ENCODE peak calls at places on chromosomes 11 and 22, in six cellular contexts. W is A549, T is fibroblast of pulmonary artery, K is spleen, U is uterus, Q is RWPE1. E is an unnamed sample.

GRCh38 chr22:29700949-29701927 is 18.6 kb upstream of the CABP7 start:
- DNase-seq in W (peak; percentile 44), T (peak; percentile 25), K (no peak), U (no peak), Q (peak; percentile 25), E (peak; percentile 66)

GRCh38 chr22:50247748-50248147 is 2.9 kb upstream of the TUBGCP6 start:
- DNase-seq in W (peak; percentile 54), T (peak; percentile 75), K (no peak), U (no peak), Q (peak; percentile 59), E (no peak)

GRCh38 chr11:86099727-86100320 is 30.9 kb upstream of the PICALM start:
- DNase-seq in W (peak; percentile 12), T (peak; percentile 13), K (no peak), U (no peak), Q (peak; percentile 46), E (no peak)

GRCh38 chr11:86046111-86046510 is 22.8 kb downstream of the PICALM start:
- DNase-seq in W (no peak), T (no peak), K (no peak), U (no peak), Q (no peak), E (no peak)

GRCh38 chr11:7251836-7252682 is at the start of gene SYT9:
- DNase-seq in W (peak; percentile 21), T (peak; percentile 14), K (peak; percentile 72), U (peak; percentile 16), Q (peak; percentile 22), E (no peak)

GRCh38 chr11:96338910-96339703 is 3.9 kb downstream of the MAML2 start:
- DNase-seq in W (no peak), T (peak; percentile 82), K (peak; percentile 85), U (no peak), Q (no peak), E (no peak)

GRCh38 chr22:46672731-46673130 is 52.5 kb downstream of the GRAMD4 start:
- DNase-seq in W (no peak), T (no peak), K (no peak), U (no peak), Q (no peak), E (no peak)

GRCh38 chr11:44368886-44369285 is 58.9 kb upstream of the ALX4 start:
- DNase-seq in W (no peak), T (no peak), K (no peak), U (no peak), Q (no peak), E (no peak)

GRCh38 chr11:117417342-117417741 is 89.7 kb downstream of the CEP164 start:
- DNase-seq in W (no peak), T (no peak), K (peak; percentile 25), U (no peak), Q (no peak), E (no peak)

DNA sequence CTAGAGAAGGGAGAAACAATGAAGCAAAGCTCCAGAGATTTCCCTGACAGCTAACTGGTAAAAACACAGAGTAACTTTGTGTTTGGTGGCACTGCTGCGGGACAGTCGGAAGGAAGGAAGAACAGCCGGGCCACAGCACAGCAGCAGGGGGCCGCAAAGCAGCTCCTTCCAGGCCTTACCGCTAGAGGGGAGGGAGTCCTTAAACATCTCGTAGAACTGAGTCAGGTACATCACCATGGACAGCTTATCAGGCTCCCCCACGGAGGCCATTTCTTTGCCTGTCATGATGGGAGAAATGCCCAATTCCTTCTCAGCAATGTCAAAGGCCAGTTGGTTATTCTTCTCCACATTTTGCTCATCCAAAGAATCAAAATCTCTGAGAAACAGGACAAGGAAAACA is 114.6 kb upstream of the BID start:
- DNase-seq in W (no peak), T (peak; percentile 49), K (no peak), U (no peak), Q (no peak), E (no peak)
- TF ChIP-seq CTCF in W (no peak), T (peak; percentile 53), K (no peak), U (no peak), Q (no peak), E (no peak)

DNA sequence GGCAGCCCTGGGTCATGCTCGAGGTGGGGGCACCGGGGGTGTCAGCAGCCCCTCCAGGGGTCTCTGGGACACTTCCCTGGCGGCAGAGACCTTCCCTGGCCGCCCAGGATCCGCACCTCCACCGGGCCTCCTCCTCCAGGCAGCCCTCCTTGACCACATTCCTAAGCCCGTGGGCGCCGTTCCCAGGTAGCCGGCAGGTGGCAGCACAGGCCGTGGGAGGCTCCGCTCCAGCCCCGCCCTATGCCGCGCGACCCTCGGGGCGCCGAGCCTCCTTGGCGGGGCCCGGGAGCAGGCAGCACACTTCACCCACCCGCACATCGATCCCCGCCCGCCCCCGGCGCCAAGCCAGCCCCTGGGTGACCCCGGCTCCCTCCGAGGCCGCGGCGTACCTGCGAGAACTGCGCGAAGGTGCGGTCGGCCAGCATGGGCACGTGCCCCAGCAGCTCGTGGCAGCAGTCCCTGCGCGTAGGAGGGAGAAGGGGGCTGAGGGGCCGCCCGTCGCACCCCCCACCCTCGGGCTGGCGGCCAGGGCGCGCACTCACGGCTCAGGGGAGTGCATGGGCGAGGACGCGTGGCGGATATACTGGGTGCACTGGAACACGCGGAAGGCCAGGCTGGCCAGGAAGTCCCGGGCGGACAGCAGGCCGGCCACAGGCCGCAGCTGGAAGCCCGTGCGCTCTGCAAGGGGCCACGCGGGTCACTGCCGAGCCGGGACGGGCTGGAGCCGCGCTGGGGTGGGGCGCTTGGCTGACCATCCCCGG is 5.3 kb upstream of the INS start:
- DNase-seq in W (peak; percentile 42), T (no peak), K (no peak), U (no peak), Q (no peak), E (peak; percentile 64)
- TF ChIP-seq CTCF in W (peak; percentile 65), T (peak; percentile 24), K (peak; percentile 62), U (peak; percentile 33), Q (peak; percentile 81), E (peak; percentile 83)

GRCh38 chr11:31769241-31769640 is 41.9 kb downstream of the PAX6 start:
- DNase-seq in W (no peak), T (no peak), K (no peak), U (no peak), Q (no peak), E (no peak)

GRCh38 chr11:31764766-31765165 is 46.4 kb downstream of the PAX6 start:
- DNase-seq in W (no peak), T (no peak), K (no peak), U (no peak), Q (no peak), E (no peak)

GRCh38 chr11:31767665-31768064 is 43.5 kb downstream of the PAX6 start:
- DNase-seq in W (no peak), T (no peak), K (no peak), U (no peak), Q (no peak), E (no peak)

GRCh38 chr11:31768744-31769143 is 42.4 kb downstream of the PAX6 start:
- DNase-seq in W (no peak), T (no peak), K (no peak), U (no peak), Q (no peak), E (no peak)

GRCh38 chr11:31767066-31767465 is 44.1 kb downstream of the PAX6 start:
- DNase-seq in W (no peak), T (no peak), K (no peak), U (no peak), Q (no peak), E (no peak)
- TF ChIP-seq CTCF in W (no peak), T (no peak), K (no peak), U (no peak), Q (no peak), E (no peak)

GRCh38 chr22:26194877-26195276 is 25.6 kb downstream of the SEZ6L start:
- DNase-seq in W (no peak), T (no peak), K (no peak), U (no peak), Q (no peak), E (no peak)

GRCh38 chr22:26197427-26197826 is 28.2 kb downstream of the SEZ6L start:
- DNase-seq in W (no peak), T (no peak), K (no peak), U (no peak), Q (no peak), E (no peak)

GRCh38 chr22:26196657-26197056 is 27.4 kb downstream of the SEZ6L start:
- DNase-seq in W (no peak), T (no peak), K (no peak), U (no peak), Q (no peak), E (no peak)

GRCh38 chr22:26194313-26194712 is 25.1 kb downstream of the SEZ6L start:
- DNase-seq in W (no peak), T (no peak), K (no peak), U (no peak), Q (no peak), E (no peak)

DNA sequence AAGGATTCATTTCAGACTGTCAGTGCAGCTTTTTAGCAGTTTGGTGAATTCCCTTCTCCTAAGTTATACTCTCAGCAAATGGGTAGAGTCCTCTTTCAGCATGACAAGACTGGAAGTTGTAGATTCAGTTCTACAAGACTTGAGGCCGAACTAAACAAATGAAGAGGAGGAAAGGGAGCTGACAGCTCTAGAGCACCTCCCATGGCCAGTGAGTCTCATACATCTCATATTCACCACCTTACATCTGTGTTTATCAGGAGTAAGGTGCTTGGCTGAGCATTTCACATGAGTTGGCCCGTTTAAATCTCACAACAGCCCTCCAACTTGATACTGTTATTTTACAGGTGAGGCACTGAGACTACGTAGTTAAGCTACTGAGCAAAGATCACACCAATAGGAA is 30.4 kb downstream of the SEZ6L start:
- DNase-seq in W (no peak), T (no peak), K (no peak), U (no peak), Q (no peak), E (no peak)
- TF ChIP-seq CTCF in W (no peak), T (no peak), K (no peak), U (no peak), Q (no peak), E (no peak)

GRCh38 chr11:9825895-9826294 is 162.0 kb downstream of the SWAP70 start:
- DNase-seq in W (no peak), T (no peak), K (no peak), U (no peak), Q (no peak), E (no peak)

GRCh38 chr11:9823887-9824385 is 160.1 kb downstream of the SWAP70 start:
- DNase-seq in W (no peak), T (no peak), K (no peak), U (no peak), Q (no peak), E (no peak)

GRCh38 chr11:9826390-9826789 is 162.5 kb downstream of the SWAP70 start:
- DNase-seq in W (no peak), T (no peak), K (no peak), U (no peak), Q (no peak), E (no peak)

GRCh38 chr11:9823439-9823838 is 159.6 kb downstream of the SWAP70 start:
- DNase-seq in W (no peak), T (no peak), K (no peak), U (no peak), Q (no peak), E (no peak)

DNA sequence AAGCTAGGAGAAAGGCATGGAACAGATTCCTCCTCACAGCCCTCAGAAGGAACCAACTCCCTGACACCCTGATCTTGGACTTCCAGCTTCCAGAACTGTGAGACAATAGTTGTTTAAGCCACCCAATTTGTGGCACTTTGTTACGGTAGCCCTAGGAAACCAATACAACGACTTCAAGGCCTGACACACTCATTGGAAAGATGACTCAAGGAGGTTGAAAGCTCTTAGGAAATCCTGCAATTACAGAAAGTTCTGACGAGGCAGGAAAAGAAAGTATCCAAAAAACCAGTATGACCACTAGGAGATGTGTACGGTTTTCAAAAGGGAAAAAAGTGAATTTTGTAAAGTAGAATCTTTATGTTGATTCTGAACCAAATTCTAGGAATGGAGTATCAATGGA is 161.4 kb downstream of the SWAP70 start:
- DNase-seq in W (no peak), T (peak; percentile 10), K (no peak), U (no peak), Q (peak; percentile 28), E (no peak)
- TF ChIP-seq CTCF in W (no peak), T (no peak), K (no peak), U (no peak), Q (no peak), E (no peak)

E was measured in Calu3.